ENCODE peak calls at places on chromosomes 7 and 10, in four cellular contexts. L is spleen, N is cardiac muscle cell, R is IMR-90. T is an unnamed sample.

GRCh38 chr7:25389489-25390106 is 161.3 kb upstream of the NPVF start:
- DNase-seq in R (peak; percentile 42), L (no peak), N (peak; percentile 67), T (no peak)

GRCh38 chr7:40597517-40597916 is 462.7 kb downstream of the SUGCT start:
- DNase-seq in N (no peak), L (no peak), R (no peak), T (no peak)

GRCh38 chr7:70637726-70638125 is 494.2 kb upstream of the GALNT17 start:
- DNase-seq in L (no peak), N (no peak), R (no peak), T (no peak)

GRCh38 chr10:32150532-32151101 is 94.4 kb upstream of the KIF5B start:
- DNase-seq in N (no peak), R (no peak), L (no peak), T (no peak)

GRCh38 chr7:43593010-43593409 is 10.1 kb downstream of the STK17A start:
- DNase-seq in R (no peak), L (no peak), N (no peak), T (no peak)

GRCh38 chr7:47500103-47500563 is 81.8 kb downstream of the TNS3 start:
- DNase-seq in L (no peak), R (no peak), N (no peak), T (no peak)

GRCh38 chr7:148972360-148972759 is 55.9 kb downstream of the PDIA4 start:
- DNase-seq in L (peak; percentile 29), R (no peak), N (no peak), T (peak; percentile 41)

GRCh38 chr10:114932945-114933344 is 5.0 kb upstream of the TRUB1 start:
- DNase-seq in N (no peak), L (no peak), R (no peak), T (no peak)

GRCh38 chr10:132094581-132095234 is 29.0 kb downstream of the JAKMIP3 start:
- DNase-seq in R (no peak), N (no peak), L (no peak), T (no peak)

GRCh38 chr7:155824195-155824915 is 12.1 kb upstream of the SHH start:
- DNase-seq in L (peak; percentile 51), R (peak; percentile 23), N (no peak), T (no peak)

GRCh38 chr10:58531084-58531695 is 18.5 kb downstream of the BICC1 start:
- DNase-seq in L (no peak), N (peak; percentile 61), R (peak; percentile 76), T (peak; percentile 10)

GRCh38 chr10:47311193-47311899 is 10.9 kb upstream of the GDF2 start:
- DNase-seq in R (no peak), N (no peak), L (peak; percentile 83), T (no peak)

GRCh38 chr10:75450654-75451419 is 19.4 kb downstream of the LRMDA start:
- DNase-seq in L (no peak), N (no peak), R (no peak), T (no peak)

GRCh38 chr10:44822349-44822748 is 88.8 kb upstream of the TMEM72 start:
- DNase-seq in L (no peak), R (no peak), N (no peak), T (no peak)

GRCh38 chr10:89861584-89862287 is 160.3 kb downstream of the KIF20B start:
- DNase-seq in L (no peak), N (no peak), R (peak; percentile 42), T (no peak)

GRCh38 chr7:21944616-21945373 is 904 bp downstream of the CDCA7L start:
- DNase-seq in L (peak; percentile 88), N (peak; percentile 47), R (peak; percentile 5), T (no peak)

GRCh38 chr7:22633286-22633953 is 93.6 kb upstream of the IL6 start:
- DNase-seq in L (no peak), R (peak; percentile 64), N (no peak), T (no peak)

GRCh38 chr7:24656608-24657007 is 83.4 kb downstream of the PALS2 start:
- DNase-seq in N (no peak), L (no peak), R (no peak), T (no peak)

GRCh38 chr7:46191776-46192175 is 270.7 kb upstream of the IGFBP3 start:
- DNase-seq in N (no peak), R (peak; percentile 91), L (no peak), T (no peak)

GRCh38 chr10:50554381-50554994 is 69.3 kb downstream of the SGMS1 start:
- DNase-seq in R (no peak), L (no peak), N (peak; percentile 37), T (no peak)

GRCh38 chr7:22061781-22062180 is 116.1 kb upstream of the CDCA7L start:
- DNase-seq in L (no peak), N (no peak), R (no peak), T (no peak)

GRCh38 chr10:112958275-112958995 is 8.4 kb downstream of the TCF7L2 start:
- DNase-seq in N (no peak), L (no peak), R (peak; percentile 97), T (no peak)

GRCh38 chr10:78405231-78405630 is 371.6 kb downstream of the RPS24 start:
- DNase-seq in L (no peak), R (no peak), N (no peak), T (no peak)

GRCh38 chr7:107286751-107287621 is 118.2 kb downstream of the HBP1 start:
- DNase-seq in R (no peak), N (no peak), L (no peak), T (no peak)

GRCh38 chr7:93228302-93228701 is 2.0 kb upstream of the HEPACAM2 start:
- DNase-seq in N (peak; percentile 76), R (peak; percentile 70), L (no peak), T (no peak)

GRCh38 chr10:8874268-8874667 is 819.8 kb downstream of the GATA3 start:
- DNase-seq in R (no peak), L (no peak), N (no peak), T (no peak)

GRCh38 chr7:74044366-74045350 is 16.7 kb downstream of the ELN start:
- DNase-seq in R (no peak), N (no peak), L (no peak), T (peak; percentile 11)

GRCh38 chr10:4086041-4086886 is 301.3 kb upstream of the KLF6 start:
- DNase-seq in R (no peak), L (no peak), N (peak; percentile 31), T (no peak)

GRCh38 chr10:118383063-118383689 is 41.1 kb upstream of the FAM204A start:
- DNase-seq in L (no peak), R (no peak), N (no peak), T (no peak)

GRCh38 chr7:47241112-47242065 is 340.5 kb downstream of the TNS3 start:
- DNase-seq in L (no peak), N (no peak), R (no peak), T (no peak)

GRCh38 chr10:37734971-37735370 is 122.4 kb downstream of the ZNF248 start:
- DNase-seq in L (no peak), R (peak; percentile 12), N (no peak), T (no peak)

GRCh38 chr10:70880077-70880534 is 8.3 kb downstream of the PCBD1 start:
- DNase-seq in N (peak; percentile 87), R (peak; percentile 79), L (peak; percentile 85), T (peak; percentile 64)

GRCh38 chr10:89224697-89225443 is 17.8 kb upstream of the CH25H start:
- DNase-seq in N (no peak), L (no peak), R (no peak), T (no peak)

GRCh38 chr7:27155816-27156507 is 513 bp downstream of the HOXA7 start:
- DNase-seq in R (no peak), L (peak; percentile 78), N (no peak), T (peak; percentile 54)

GRCh38 chr10:21975378-21975990 is 28.0 kb downstream of the DNAJC1 start:
- DNase-seq in L (no peak), N (no peak), R (no peak), T (no peak)

GRCh38 chr10:121379025-121379424 is 219.2 kb downstream of the FGFR2 start:
- DNase-seq in R (no peak), L (no peak), N (no peak), T (no peak)

GRCh38 chr10:9091515-9092093 is 1037.1 kb downstream of the GATA3 start:
- DNase-seq in N (no peak), R (no peak), L (no peak), T (no peak)

GRCh38 chr7:16409777-16410176 is 11.6 kb downstream of the CRPPA start:
- DNase-seq in R (peak; percentile 40), L (no peak), N (no peak), T (no peak)

GRCh38 chr7:138527746-138528223 is 67.7 kb downstream of the TRIM24 start:
- DNase-seq in R (no peak), L (no peak), N (peak; percentile 81), T (no peak)

GRCh38 chr7:104767113-104767512 is 246.9 kb upstream of the KMT2E start:
- DNase-seq in N (no peak), R (no peak), L (no peak), T (no peak)

GRCh38 chr7:104772405-104772821 is 241.6 kb upstream of the KMT2E start:
- DNase-seq in L (no peak), R (no peak), N (no peak), T (no peak)

GRCh38 chr7:104767826-104768536 is 246.0 kb upstream of the KMT2E start:
- DNase-seq in R (no peak), L (no peak), N (no peak), T (no peak)
- TF ChIP-seq CTCF in R (no peak), L (no peak), N (no peak), T (no peak)

GRCh38 chr10:103763374-103764202 is 91.8 kb downstream of the SH3PXD2A start:
- DNase-seq in R (peak; percentile 46), N (no peak), L (no peak), T (no peak)
- H3K4me1 ChIP-seq in R (peaks cover 36% of the 10 kb centered on the region), N (peaks cover 29% of the 10 kb centered on the region), L (peaks cover 89% of the 10 kb centered on the region), T (peaks cover 69% of the 10 kb centered on the region)

GRCh38 chr7:142716596-142716995 is 32.7 kb upstream of the PRSS1 start:
- DNase-seq in R (no peak), N (no peak), L (no peak), T (no peak)
- H3K4me3 ChIP-seq in R (no peak overlapping the region), N (no peak overlapping the region), L (no peak overlapping the region), T (no peak overlapping the region)

GRCh38 chr10:6201511-6201975 is 1.2 kb upstream of the PFKFB3 start:
- DNase-seq in N (peak; percentile 89), R (peak; percentile 70), L (peak; percentile 95), T (peak; percentile 90)
- TF ChIP-seq CTCF in N (no peak), R (no peak), L (no peak), T (no peak)